ENCODE peak calls at places on chromosomes 12 and 14, in five cellular contexts. One of them, this sample, is unnamed.
A peak's percentile ranks its signal among the peaks of the same experiment; 100 is the strongest.

GRCh38 chr12:130521375-130522124 is 183.9 kb downstream of the PIWIL1 start:
- DNase-seq in progenitor cell of endocrine pancreas: no peak
- DNase-seq in B cell: no peak
- DNase-seq in SK-N-SH: no peak
- DNase-seq in fibroblast of pulmonary artery: no peak
- DNase-seq in this sample: no peak

GRCh38 chr12:123269980-123270379 is 1.7 kb downstream of the CDK2AP1 start:
- DNase-seq in progenitor cell of endocrine pancreas: no peak
- DNase-seq in B cell: peak; percentile 44
- DNase-seq in SK-N-SH: peak; percentile 41
- DNase-seq in fibroblast of pulmonary artery: no peak
- DNase-seq in this sample: no peak

GRCh38 chr14:20440882-20441281 is 4.9 kb upstream of the KLHL33 start:
- DNase-seq in progenitor cell of endocrine pancreas: no peak
- DNase-seq in B cell: no peak
- DNase-seq in SK-N-SH: no peak
- DNase-seq in fibroblast of pulmonary artery: no peak
- DNase-seq in this sample: no peak

GRCh38 chr14:104931771-104932675 is 7.3 kb downstream of the PLD4 start:
- DNase-seq in progenitor cell of endocrine pancreas: no peak
- DNase-seq in B cell: peak; percentile 29
- DNase-seq in SK-N-SH: no peak
- DNase-seq in fibroblast of pulmonary artery: no peak
- DNase-seq in this sample: no peak

GRCh38 chr14:50083467-50084337 is 32.7 kb downstream of the VCPKMT start:
- DNase-seq in progenitor cell of endocrine pancreas: no peak
- DNase-seq in B cell: no peak
- DNase-seq in SK-N-SH: no peak
- DNase-seq in fibroblast of pulmonary artery: no peak
- DNase-seq in this sample: no peak

GRCh38 chr12:68755536-68756243 is 9.7 kb downstream of the SLC35E3 start:
- DNase-seq in progenitor cell of endocrine pancreas: no peak
- DNase-seq in B cell: no peak
- DNase-seq in SK-N-SH: no peak
- DNase-seq in fibroblast of pulmonary artery: no peak
- DNase-seq in this sample: no peak

GRCh38 chr14:46653031-46653775 is 1.6 kb upstream of the RPL10L start:
- DNase-seq in progenitor cell of endocrine pancreas: no peak
- DNase-seq in B cell: no peak
- DNase-seq in SK-N-SH: no peak
- DNase-seq in fibroblast of pulmonary artery: no peak
- DNase-seq in this sample: no peak

GRCh38 chr14:97266653-97267052 is 469.5 kb downstream of the VRK1 start:
- DNase-seq in progenitor cell of endocrine pancreas: peak; percentile 15
- DNase-seq in B cell: no peak
- DNase-seq in SK-N-SH: no peak
- DNase-seq in fibroblast of pulmonary artery: no peak
- DNase-seq in this sample: no peak

GRCh38 chr12:5187136-5187535 is 143.5 kb downstream of the KCNA5 start:
- DNase-seq in progenitor cell of endocrine pancreas: no peak
- DNase-seq in B cell: no peak
- DNase-seq in SK-N-SH: no peak
- DNase-seq in fibroblast of pulmonary artery: no peak
- DNase-seq in this sample: no peak

GRCh38 chr12:106769078-106769477 is 5.4 kb upstream of the RIC8B start:
- DNase-seq in progenitor cell of endocrine pancreas: no peak
- DNase-seq in B cell: no peak
- DNase-seq in SK-N-SH: no peak
- DNase-seq in fibroblast of pulmonary artery: peak; percentile 70
- DNase-seq in this sample: peak; percentile 37

GRCh38 chr12:56687225-56688128 is 607 bp downstream of the PTGES3 start:
- DNase-seq in progenitor cell of endocrine pancreas: peak; percentile 41
- DNase-seq in B cell: peak; percentile 83
- DNase-seq in SK-N-SH: no peak
- DNase-seq in fibroblast of pulmonary artery: peak; percentile 29
- DNase-seq in this sample: peak; percentile 39

GRCh38 chr12:131132118-131132892 is 178.6 kb downstream of the ADGRD1 start:
- DNase-seq in progenitor cell of endocrine pancreas: peak; percentile 87
- DNase-seq in B cell: peak; percentile 82
- DNase-seq in SK-N-SH: peak; percentile 89
- DNase-seq in fibroblast of pulmonary artery: peak; percentile 46
- DNase-seq in this sample: peak; percentile 64

GRCh38 chr14:35878272-35879140 is 52.4 kb downstream of the BRMS1L start:
- DNase-seq in progenitor cell of endocrine pancreas: no peak
- DNase-seq in B cell: no peak
- DNase-seq in SK-N-SH: no peak
- DNase-seq in fibroblast of pulmonary artery: peak; percentile 93
- DNase-seq in this sample: peak; percentile 91

DNA sequence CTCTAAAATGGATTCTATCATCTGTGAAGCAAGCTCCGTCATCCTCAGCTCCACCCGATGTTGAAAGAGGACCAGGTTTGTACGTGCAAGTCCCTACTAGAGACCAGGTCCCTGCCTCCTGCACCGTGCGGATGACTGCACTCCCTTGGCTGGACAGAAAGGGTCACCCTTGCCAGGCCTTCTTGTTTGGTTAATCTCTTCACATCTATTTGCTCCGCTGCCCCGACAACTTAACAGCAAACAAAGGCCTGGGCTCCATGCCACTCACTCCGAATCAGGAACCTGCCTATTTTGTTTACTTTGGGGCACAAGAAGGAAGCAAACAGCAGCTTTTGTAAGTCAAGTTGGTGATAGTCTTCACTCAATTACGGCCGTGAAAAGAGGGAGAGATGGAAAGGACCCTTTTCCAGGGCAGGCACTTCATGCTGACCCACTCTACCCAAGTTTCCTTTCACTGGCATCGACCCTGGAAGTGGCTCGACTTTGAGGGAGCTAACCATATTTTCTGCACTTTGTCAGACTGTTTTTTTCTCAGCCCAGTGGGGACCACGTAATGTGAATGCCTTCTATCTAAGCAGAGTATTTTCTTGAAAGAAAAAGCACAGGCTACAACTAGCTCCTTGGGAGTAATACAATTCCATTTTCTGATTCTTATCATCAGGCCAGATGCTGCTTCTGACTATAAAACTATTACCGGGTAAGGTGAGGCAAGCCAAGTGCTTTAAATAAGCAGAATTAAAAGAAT is 202.6 kb downstream of the FOXN3 start:
- DNase-seq in progenitor cell of endocrine pancreas: no peak
- DNase-seq in B cell: no peak
- DNase-seq in SK-N-SH: peak; percentile 36
- DNase-seq in fibroblast of pulmonary artery: no peak
- DNase-seq in this sample: peak; percentile 19
- TF ChIP-seq CTCF in progenitor cell of endocrine pancreas: no peak
- TF ChIP-seq CTCF in B cell: no peak
- TF ChIP-seq CTCF in SK-N-SH: no peak
- TF ChIP-seq CTCF in fibroblast of pulmonary artery: no peak
- TF ChIP-seq CTCF in this sample: no peak

GRCh38 chr14:82661258-82661657 is 1127.6 kb upstream of the SEL1L start:
- DNase-seq in progenitor cell of endocrine pancreas: no peak
- DNase-seq in B cell: no peak
- DNase-seq in SK-N-SH: no peak
- DNase-seq in fibroblast of pulmonary artery: no peak
- DNase-seq in this sample: no peak
- TF ChIP-seq CTCF in progenitor cell of endocrine pancreas: no peak
- TF ChIP-seq CTCF in B cell: no peak
- TF ChIP-seq CTCF in SK-N-SH: no peak
- TF ChIP-seq CTCF in fibroblast of pulmonary artery: no peak
- TF ChIP-seq CTCF in this sample: no peak

DNA sequence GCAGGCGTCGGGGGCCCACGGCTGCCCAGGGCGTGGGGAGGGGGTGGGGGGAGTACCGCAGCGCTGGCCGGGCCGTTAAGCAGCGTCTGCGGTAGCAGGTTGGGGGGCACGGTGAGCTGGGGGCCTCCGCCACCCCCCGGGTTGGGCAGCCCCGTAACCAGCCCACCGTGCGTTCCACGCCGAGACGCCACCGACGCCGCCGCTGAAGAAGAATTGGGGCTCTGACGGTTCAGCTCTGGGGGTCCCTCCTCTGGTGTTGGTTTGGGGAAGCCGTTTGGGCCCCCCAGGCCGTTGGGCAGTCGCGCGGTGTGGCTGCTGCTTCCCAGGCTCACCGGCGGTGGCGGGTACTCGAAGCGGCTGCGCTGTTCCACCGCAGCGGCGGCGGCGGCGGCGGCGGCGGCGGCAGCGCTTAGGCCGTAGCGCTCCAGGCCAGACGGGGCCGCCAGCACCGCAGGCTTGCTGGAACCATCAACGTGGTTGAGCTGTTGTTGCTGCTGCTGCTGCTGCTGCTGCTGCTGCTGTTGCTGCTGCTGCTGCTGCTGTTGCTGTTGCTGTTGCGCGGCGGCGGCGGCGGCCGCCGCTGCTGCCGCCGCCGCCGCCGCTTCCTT is 1.5 kb downstream of the IRF2BPL start:
- DNase-seq in progenitor cell of endocrine pancreas: peak; percentile 32
- DNase-seq in B cell: peak; percentile 85
- DNase-seq in SK-N-SH: peak; percentile 72
- DNase-seq in fibroblast of pulmonary artery: peak; percentile 58
- DNase-seq in this sample: peak; percentile 63
- TF ChIP-seq CTCF in progenitor cell of endocrine pancreas: no peak
- TF ChIP-seq CTCF in B cell: no peak
- TF ChIP-seq CTCF in SK-N-SH: no peak
- TF ChIP-seq CTCF in fibroblast of pulmonary artery: no peak
- TF ChIP-seq CTCF in this sample: no peak

GRCh38 chr12:2580821-2581220 is 213.9 kb upstream of the FKBP4 start:
- DNase-seq in progenitor cell of endocrine pancreas: no peak
- DNase-seq in B cell: no peak
- DNase-seq in SK-N-SH: no peak
- DNase-seq in fibroblast of pulmonary artery: no peak
- DNase-seq in this sample: no peak

GRCh38 chr12:2583642-2584041 is 211.1 kb upstream of the FKBP4 start:
- DNase-seq in progenitor cell of endocrine pancreas: no peak
- DNase-seq in B cell: no peak
- DNase-seq in SK-N-SH: no peak
- DNase-seq in fibroblast of pulmonary artery: no peak
- DNase-seq in this sample: no peak

GRCh38 chr12:2586159-2587035 is 208.4 kb upstream of the FKBP4 start:
- DNase-seq in progenitor cell of endocrine pancreas: no peak
- DNase-seq in B cell: no peak
- DNase-seq in SK-N-SH: peak; percentile 66
- DNase-seq in fibroblast of pulmonary artery: no peak
- DNase-seq in this sample: no peak

GRCh38 chr12:2581293-2582045 is 213.3 kb upstream of the FKBP4 start:
- DNase-seq in progenitor cell of endocrine pancreas: no peak
- DNase-seq in B cell: no peak
- DNase-seq in SK-N-SH: no peak
- DNase-seq in fibroblast of pulmonary artery: no peak
- DNase-seq in this sample: no peak

DNA sequence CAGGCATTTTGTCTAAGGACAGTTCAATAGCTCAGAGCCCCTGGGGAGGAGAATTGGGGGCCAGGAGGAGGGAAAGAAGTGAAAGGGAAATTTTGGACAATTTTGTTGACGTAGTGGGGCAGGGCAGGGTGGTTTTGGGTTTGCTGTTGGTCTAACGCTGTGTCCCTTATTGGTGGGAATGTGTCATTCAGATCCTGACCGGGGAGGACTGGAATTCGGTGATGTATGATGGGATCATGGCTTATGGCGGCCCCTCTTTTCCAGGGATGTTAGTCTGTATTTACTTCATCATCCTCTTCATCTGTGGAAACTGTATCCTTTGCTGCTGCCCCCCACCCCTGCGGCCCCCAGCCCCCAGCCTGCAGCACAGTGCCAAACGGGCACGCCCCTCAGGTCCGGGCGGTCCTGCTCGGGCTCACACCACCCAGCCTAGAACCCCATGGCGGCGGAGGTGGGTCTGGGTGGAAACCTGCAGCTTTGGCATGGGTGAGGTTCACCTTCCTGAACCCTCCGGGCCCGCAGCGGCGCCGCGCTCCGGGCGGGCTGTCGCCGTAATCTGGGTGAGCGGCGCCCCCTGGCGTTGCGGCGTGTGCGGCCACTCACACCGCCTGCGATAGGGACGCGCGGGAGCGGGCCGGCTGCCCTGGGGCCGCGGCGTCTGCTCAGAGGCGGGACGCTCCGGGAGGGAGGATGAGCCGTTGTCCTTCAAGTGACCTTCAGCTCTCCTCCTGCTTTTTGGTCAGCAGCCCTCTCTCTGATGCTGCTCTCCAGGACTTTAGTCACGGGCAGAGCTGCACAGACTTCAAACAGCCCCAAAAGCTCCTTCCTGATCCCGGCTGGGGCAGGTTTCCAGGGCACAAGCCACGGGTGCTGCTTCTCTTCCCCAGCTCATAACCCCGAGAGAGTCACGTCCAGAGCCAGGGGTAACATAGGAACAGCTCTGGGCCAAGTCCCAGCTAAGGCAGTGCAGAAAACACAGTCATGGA is 211.8 kb upstream of the FKBP4 start:
- DNase-seq in progenitor cell of endocrine pancreas: peak; percentile 84
- DNase-seq in B cell: peak; percentile 48
- DNase-seq in SK-N-SH: peak; percentile 92
- DNase-seq in fibroblast of pulmonary artery: peak; percentile 43
- DNase-seq in this sample: peak; percentile 47
- TF ChIP-seq CTCF in progenitor cell of endocrine pancreas: peak; percentile 100
- TF ChIP-seq CTCF in B cell: peak; percentile 59
- TF ChIP-seq CTCF in SK-N-SH: peak; percentile 76
- TF ChIP-seq CTCF in fibroblast of pulmonary artery: peak; percentile 39
- TF ChIP-seq CTCF in this sample: peak; percentile 39